ENCODE peak calls at places on chromosomes 5 and 9, in nine cellular contexts. One of them, this sample, is unnamed.

GRCh38 chr5:5011151-5011550 is 129.0 kb upstream of the ADAMTS16 start:
- DNase-seq in HCT116: no peak
- DNase-seq in GM23248: peak
- DNase-seq in PC-3: no peak
- DNase-seq in mammary epithelial cell: no peak
- DNase-seq in HepG2: no peak
- DNase-seq in GM23338: no peak
- DNase-seq in endothelial cell of umbilical vein: no peak
- DNase-seq in fibroblast of lung: no peak
- DNase-seq in this sample: no peak

GRCh38 chr5:56696900-56697299 is 118.4 kb upstream of the MAP3K1 start:
- DNase-seq in PC-3: no peak
- DNase-seq in GM23338: no peak
- DNase-seq in mammary epithelial cell: no peak
- DNase-seq in HepG2: no peak
- DNase-seq in HCT116: no peak
- DNase-seq in GM23248: peak
- DNase-seq in fibroblast of lung: peak
- DNase-seq in endothelial cell of umbilical vein: peak
- DNase-seq in this sample: no peak

GRCh38 chr9:93431498-93432105 is 19.9 kb upstream of the FAM120A start:
- DNase-seq in PC-3: no peak
- DNase-seq in GM23248: no peak
- DNase-seq in fibroblast of lung: no peak
- DNase-seq in HepG2: peak
- DNase-seq in endothelial cell of umbilical vein: no peak
- DNase-seq in GM23338: no peak
- DNase-seq in HCT116: no peak
- DNase-seq in mammary epithelial cell: no peak
- DNase-seq in this sample: no peak

GRCh38 chr5:136058972-136059354 is 30.2 kb downstream of the TGFBI start:
- DNase-seq in fibroblast of lung: no peak
- DNase-seq in GM23338: no peak
- DNase-seq in PC-3: no peak
- DNase-seq in GM23248: no peak
- DNase-seq in HepG2: no peak
- DNase-seq in HCT116: no peak
- DNase-seq in endothelial cell of umbilical vein: no peak
- DNase-seq in mammary epithelial cell: no peak
- DNase-seq in this sample: no peak

GRCh38 chr5:36870399-36871040 is 6.0 kb upstream of the NIPBL start:
- DNase-seq in mammary epithelial cell: peak
- DNase-seq in HCT116: peak
- DNase-seq in endothelial cell of umbilical vein: peak
- DNase-seq in GM23338: peak
- DNase-seq in GM23248: peak
- DNase-seq in HepG2: peak
- DNase-seq in PC-3: peak
- DNase-seq in fibroblast of lung: peak
- DNase-seq in this sample: peak

GRCh38 chr5:154480847-154481246 is 2.8 kb upstream of the HAND1 start:
- DNase-seq in mammary epithelial cell: no peak
- DNase-seq in HepG2: no peak
- DNase-seq in fibroblast of lung: no peak
- DNase-seq in PC-3: no peak
- DNase-seq in GM23338: no peak
- DNase-seq in endothelial cell of umbilical vein: no peak
- DNase-seq in HCT116: no peak
- DNase-seq in GM23248: no peak
- DNase-seq in this sample: no peak

GRCh38 chr9:76912631-76913275 is 6.8 kb upstream of the PRUNE2 start:
- DNase-seq in mammary epithelial cell: peak
- DNase-seq in HepG2: no peak
- DNase-seq in HCT116: peak
- DNase-seq in PC-3: peak
- DNase-seq in fibroblast of lung: no peak
- DNase-seq in GM23338: no peak
- DNase-seq in endothelial cell of umbilical vein: no peak
- DNase-seq in GM23248: peak
- DNase-seq in this sample: no peak

GRCh38 chr5:145666591-145666990 is 168.6 kb downstream of the PRELID2 start:
- DNase-seq in mammary epithelial cell: no peak
- DNase-seq in HCT116: no peak
- DNase-seq in GM23248: no peak
- DNase-seq in GM23338: no peak
- DNase-seq in endothelial cell of umbilical vein: no peak
- DNase-seq in fibroblast of lung: no peak
- DNase-seq in PC-3: no peak
- DNase-seq in HepG2: no peak
- DNase-seq in this sample: no peak

GRCh38 chr9:36149197-36149596 is 12.7 kb downstream of the GLIPR2 start:
- DNase-seq in HepG2: no peak
- DNase-seq in fibroblast of lung: peak
- DNase-seq in GM23338: no peak
- DNase-seq in PC-3: no peak
- DNase-seq in HCT116: no peak
- DNase-seq in GM23248: peak
- DNase-seq in mammary epithelial cell: peak
- DNase-seq in endothelial cell of umbilical vein: peak
- DNase-seq in this sample: no peak

GRCh38 chr5:121021688-121022087 is 557.6 kb downstream of the PRR16 start:
- DNase-seq in endothelial cell of umbilical vein: no peak
- DNase-seq in GM23248: no peak
- DNase-seq in HCT116: no peak
- DNase-seq in fibroblast of lung: peak
- DNase-seq in PC-3: no peak
- DNase-seq in HepG2: no peak
- DNase-seq in mammary epithelial cell: no peak
- DNase-seq in GM23338: no peak
- DNase-seq in this sample: no peak

GRCh38 chr5:93578813-93579560 is 2.0 kb downstream of the NR2F1-AS1 start:
- DNase-seq in HCT116: no peak
- DNase-seq in GM23338: peak
- DNase-seq in fibroblast of lung: peak
- DNase-seq in mammary epithelial cell: no peak
- DNase-seq in HepG2: no peak
- DNase-seq in PC-3: peak
- DNase-seq in GM23248: no peak
- DNase-seq in endothelial cell of umbilical vein: peak
- DNase-seq in this sample: peak

GRCh38 chr5:93578179-93578812 is 2.7 kb downstream of the NR2F1-AS1 start:
- DNase-seq in PC-3: no peak
- DNase-seq in HCT116: no peak
- DNase-seq in endothelial cell of umbilical vein: no peak
- DNase-seq in GM23248: no peak
- DNase-seq in mammary epithelial cell: no peak
- DNase-seq in fibroblast of lung: peak
- DNase-seq in HepG2: no peak
- DNase-seq in GM23338: peak
- DNase-seq in this sample: peak

GRCh38 chr5:93580387-93581100 is 475 bp downstream of the NR2F1-AS1 start:
- DNase-seq in HCT116: no peak
- DNase-seq in HepG2: no peak
- DNase-seq in GM23338: no peak
- DNase-seq in mammary epithelial cell: peak
- DNase-seq in endothelial cell of umbilical vein: peak
- DNase-seq in fibroblast of lung: peak
- DNase-seq in PC-3: no peak
- DNase-seq in GM23248: peak
- DNase-seq in this sample: peak

GRCh38 chr5:93577807-93578178 is 3.2 kb downstream of the NR2F1-AS1 start:
- DNase-seq in HepG2: no peak
- DNase-seq in PC-3: no peak
- DNase-seq in GM23248: no peak
- DNase-seq in GM23338: no peak
- DNase-seq in fibroblast of lung: no peak
- DNase-seq in mammary epithelial cell: no peak
- DNase-seq in endothelial cell of umbilical vein: no peak
- DNase-seq in HCT116: no peak
- DNase-seq in this sample: no peak

GRCh38 chr5:93579561-93580386 is 1.2 kb downstream of the NR2F1-AS1 start:
- DNase-seq in PC-3: peak
- DNase-seq in GM23248: peak
- DNase-seq in fibroblast of lung: peak
- DNase-seq in GM23338: peak
- DNase-seq in HepG2: no peak
- DNase-seq in mammary epithelial cell: peak
- DNase-seq in endothelial cell of umbilical vein: peak
- DNase-seq in HCT116: no peak
- DNase-seq in this sample: peak
- TF ChIP-seq EZH2 in PC-3: no peak
- TF ChIP-seq EZH2 in GM23248: no peak
- TF ChIP-seq EZH2 in fibroblast of lung: no peak
- TF ChIP-seq EZH2 in GM23338: peak
- TF ChIP-seq EZH2 in HepG2: no peak
- TF ChIP-seq EZH2 in mammary epithelial cell: no peak
- TF ChIP-seq EZH2 in endothelial cell of umbilical vein: no peak
- TF ChIP-seq EZH2 in HCT116: no peak
- TF ChIP-seq EZH2 in this sample: peak

DNA sequence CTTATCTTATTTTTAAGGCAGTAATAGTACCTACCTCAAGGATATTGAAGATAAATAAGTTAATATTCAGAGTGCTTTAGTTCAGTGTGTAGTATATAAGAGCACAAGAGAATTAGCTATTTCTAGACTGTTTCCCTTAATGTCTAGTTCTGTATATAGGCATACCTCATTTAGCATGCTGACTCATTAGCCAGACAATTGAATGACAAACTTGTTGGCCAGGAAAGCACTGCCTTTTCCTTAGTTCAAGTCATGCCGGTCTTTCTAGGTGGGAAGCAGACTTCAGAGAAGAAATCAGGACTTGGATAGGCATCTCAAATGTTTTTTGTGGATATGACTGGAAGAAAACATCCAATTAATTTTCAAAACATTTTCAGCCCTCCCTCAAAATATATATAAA is 3.2 kb upstream of the FBXO4 start:
- DNase-seq in fibroblast of lung: peak
- DNase-seq in mammary epithelial cell: peak
- DNase-seq in GM23248: peak
- DNase-seq in endothelial cell of umbilical vein: peak
- DNase-seq in GM23338: no peak
- DNase-seq in HepG2: no peak
- DNase-seq in PC-3: peak
- DNase-seq in HCT116: no peak
- DNase-seq in this sample: no peak
- H3K27ac ChIP-seq in fibroblast of lung: no peak
- H3K27ac ChIP-seq in mammary epithelial cell: no peak
- H3K27ac ChIP-seq in GM23248: peak
- H3K27ac ChIP-seq in endothelial cell of umbilical vein: peak
- H3K27ac ChIP-seq in GM23338: no peak
- H3K27ac ChIP-seq in HepG2: no peak
- H3K27ac ChIP-seq in PC-3: no peak
- H3K27ac ChIP-seq in HCT116: no peak
- H3K27ac ChIP-seq in this sample: no peak

GRCh38 chr9:130268521-130269131 is 3.1 kb downstream of the HMCN2 start:
- DNase-seq in GM23338: peak
- DNase-seq in PC-3: no peak
- DNase-seq in HepG2: no peak
- DNase-seq in endothelial cell of umbilical vein: no peak
- DNase-seq in mammary epithelial cell: no peak
- DNase-seq in GM23248: no peak
- DNase-seq in fibroblast of lung: no peak
- DNase-seq in HCT116: no peak
- DNase-seq in this sample: peak

GRCh38 chr9:130265431-130266235 is at the start of gene HMCN2:
- DNase-seq in GM23338: peak
- DNase-seq in endothelial cell of umbilical vein: no peak
- DNase-seq in PC-3: no peak
- DNase-seq in GM23248: peak
- DNase-seq in mammary epithelial cell: peak
- DNase-seq in HepG2: no peak
- DNase-seq in fibroblast of lung: no peak
- DNase-seq in HCT116: no peak
- DNase-seq in this sample: peak

GRCh38 chr9:130264414-130265350 is 878 bp upstream of the HMCN2 start:
- DNase-seq in HCT116: no peak
- DNase-seq in GM23248: no peak
- DNase-seq in PC-3: no peak
- DNase-seq in HepG2: no peak
- DNase-seq in GM23338: no peak
- DNase-seq in endothelial cell of umbilical vein: no peak
- DNase-seq in mammary epithelial cell: no peak
- DNase-seq in fibroblast of lung: no peak
- DNase-seq in this sample: no peak

GRCh38 chr9:130267930-130268329 is 2.4 kb downstream of the HMCN2 start:
- DNase-seq in GM23248: no peak
- DNase-seq in endothelial cell of umbilical vein: no peak
- DNase-seq in HepG2: no peak
- DNase-seq in HCT116: no peak
- DNase-seq in PC-3: no peak
- DNase-seq in fibroblast of lung: no peak
- DNase-seq in GM23338: no peak
- DNase-seq in mammary epithelial cell: no peak
- DNase-seq in this sample: no peak

DNA sequence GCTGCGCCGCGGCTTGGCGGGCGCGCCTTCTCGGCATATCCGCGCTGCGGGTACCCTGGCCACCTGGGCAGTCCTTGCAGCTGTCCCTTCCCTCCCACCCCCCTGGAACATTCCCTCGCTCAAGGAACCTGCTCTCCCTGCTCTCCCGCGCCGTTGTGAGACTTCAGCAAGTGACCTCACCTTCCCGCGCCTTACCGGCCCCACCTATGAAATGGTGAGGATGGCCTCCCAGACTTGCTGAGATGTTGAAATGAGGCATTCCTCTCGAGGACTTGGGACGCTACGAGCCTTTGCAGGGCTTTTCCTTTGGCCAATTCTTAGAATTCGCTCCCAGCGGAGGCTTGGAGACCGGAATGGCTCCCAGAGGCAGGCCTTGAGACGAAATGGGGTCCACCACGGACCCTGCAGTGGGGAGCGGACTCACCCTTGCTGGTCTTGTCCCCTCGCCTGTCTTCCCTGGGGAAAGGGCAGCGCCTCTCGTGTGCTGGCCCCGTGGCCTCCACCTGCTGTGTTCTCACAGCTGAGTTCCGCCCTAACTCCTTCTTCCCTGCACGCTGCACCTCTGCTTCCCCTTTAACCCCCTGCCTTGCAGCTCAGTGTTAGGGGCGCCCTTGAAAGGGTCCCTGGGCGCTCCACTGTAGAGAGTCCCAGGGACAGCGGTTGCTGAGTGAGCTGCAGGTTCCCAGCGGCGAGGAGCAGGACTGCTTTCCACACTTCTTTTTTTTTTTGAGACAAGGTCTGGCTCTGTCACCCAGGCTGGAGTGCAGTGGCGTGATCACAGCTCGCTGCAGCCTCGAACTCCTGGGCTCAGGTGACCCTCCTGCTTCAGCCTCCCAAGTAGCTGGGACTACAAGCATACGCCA is 907 bp downstream of the HMCN2 start:
- DNase-seq in endothelial cell of umbilical vein: no peak
- DNase-seq in HepG2: no peak
- DNase-seq in PC-3: no peak
- DNase-seq in HCT116: no peak
- DNase-seq in GM23338: peak
- DNase-seq in GM23248: no peak
- DNase-seq in fibroblast of lung: no peak
- DNase-seq in mammary epithelial cell: no peak
- DNase-seq in this sample: peak
- TF ChIP-seq EZH2 in endothelial cell of umbilical vein: peak
- TF ChIP-seq EZH2 in HepG2: no peak
- TF ChIP-seq EZH2 in PC-3: no peak
- TF ChIP-seq EZH2 in HCT116: no peak
- TF ChIP-seq EZH2 in GM23338: peak
- TF ChIP-seq EZH2 in GM23248: no peak
- TF ChIP-seq EZH2 in fibroblast of lung: peak
- TF ChIP-seq EZH2 in mammary epithelial cell: no peak
- TF ChIP-seq EZH2 in this sample: peak

GRCh38 chr9:106467113-106467846 is 395.7 kb upstream of the ZNF462 start:
- DNase-seq in HepG2: no peak
- DNase-seq in GM23338: peak
- DNase-seq in mammary epithelial cell: no peak
- DNase-seq in PC-3: no peak
- DNase-seq in GM23248: no peak
- DNase-seq in endothelial cell of umbilical vein: no peak
- DNase-seq in fibroblast of lung: no peak
- DNase-seq in HCT116: no peak
- DNase-seq in this sample: peak
- H3K27ac ChIP-seq in HepG2: no peak
- H3K27ac ChIP-seq in GM23338: peak
- H3K27ac ChIP-seq in mammary epithelial cell: no peak
- H3K27ac ChIP-seq in PC-3: no peak
- H3K27ac ChIP-seq in GM23248: no peak
- H3K27ac ChIP-seq in endothelial cell of umbilical vein: no peak
- H3K27ac ChIP-seq in fibroblast of lung: no peak
- H3K27ac ChIP-seq in HCT116: no peak
- H3K27ac ChIP-seq in this sample: no peak